ENCODE peak calls at places on chromosome 18, in six cellular contexts. N is psoas muscle; P is CD8-positive, alpha-beta T cell; J is astrocyte of the spinal cord; H is GM13977; V is WERI-Rb-1. Q is an unnamed sample.

GRCh38 chr18:67408240-67408639 is 108.3 kb downstream of the DSEL start:
- DNase-seq in N (no peak), P (no peak), J (peak), H (no peak), V (no peak), Q (no peak)

GRCh38 chr18:48832961-48833700 is 117.6 kb downstream of the SMAD7 start:
- DNase-seq in N (no peak), P (no peak), J (peak), H (no peak), V (peak), Q (no peak)

GRCh38 chr18:50661013-50661412 is 101.1 kb downstream of the MAPK4 start:
- DNase-seq in N (no peak), P (no peak), J (no peak), H (no peak), V (no peak), Q (no peak)

GRCh38 chr18:7617738-7618422 is 50.8 kb downstream of the PTPRM start:
- DNase-seq in N (no peak), P (no peak), J (peak), H (no peak), V (no peak), Q (no peak)

GRCh38 chr18:57910134-57910533 is 107.0 kb upstream of the ATP8B1 start:
- DNase-seq in N (no peak), P (no peak), J (no peak), H (no peak), V (no peak), Q (no peak)

GRCh38 chr18:77068321-77068841 is 64.2 kb downstream of the MBP start:
- DNase-seq in N (no peak), P (no peak), J (peak), H (no peak), V (no peak), Q (no peak)

GRCh38 chr18:57627488-57627887 is 5.9 kb upstream of the NARS1 start:
- DNase-seq in N (no peak), P (no peak), J (peak), H (no peak), V (peak), Q (no peak)

GRCh38 chr18:7020995-7021777 is 96.4 kb downstream of the LAMA1 start:
- DNase-seq in N (no peak), P (no peak), J (no peak), H (no peak), V (peak), Q (no peak)

GRCh38 chr18:8806798-8807501 is 101.6 kb downstream of the MTCL1 start:
- DNase-seq in N (no peak), P (no peak), J (no peak), H (no peak), V (no peak), Q (no peak)

GRCh38 chr18:40841473-40841872 is 1113.6 kb upstream of the PIK3C3 start:
- DNase-seq in N (no peak), P (no peak), J (peak), H (no peak), V (no peak), Q (no peak)

GRCh38 chr18:4636957-4637356 is 181.8 kb upstream of the DLGAP1 start:
- DNase-seq in N (no peak), P (no peak), J (no peak), H (no peak), V (no peak), Q (no peak)

DNA sequence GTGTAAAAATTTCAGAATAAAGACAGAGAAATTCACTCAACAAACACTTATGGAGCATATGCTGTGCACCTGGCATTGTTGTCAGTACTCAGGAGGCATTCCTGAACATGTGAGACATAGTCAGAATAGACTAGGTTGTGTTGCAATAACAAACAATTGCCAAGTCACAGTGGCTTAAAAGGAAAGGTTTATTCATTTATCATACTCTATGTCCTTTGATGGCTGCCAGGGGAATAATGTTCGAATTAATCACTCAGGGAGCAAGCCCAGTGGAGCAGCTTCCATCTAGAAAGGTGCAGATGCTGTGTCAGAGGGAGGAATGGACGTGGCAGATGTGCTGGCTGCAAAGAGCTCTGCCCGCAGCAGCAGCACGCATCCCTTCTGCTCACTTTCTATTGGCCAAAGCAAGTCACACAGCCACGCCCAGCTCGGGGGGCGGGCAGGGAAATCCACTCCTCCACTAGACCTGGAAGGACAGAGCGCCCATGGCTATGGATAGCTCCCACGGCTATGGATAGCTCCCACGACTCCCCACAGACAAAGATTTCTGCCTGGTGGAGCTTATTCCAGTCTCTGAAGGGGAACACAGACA is 105.9 kb upstream of the AQP4 start:
- DNase-seq in N (no peak), P (no peak), J (no peak), H (no peak), V (no peak), Q (no peak)
- TF ChIP-seq CTCF in N (no peak), P (no peak), J (no peak), H (no peak), V (no peak), Q (no peak)

GRCh38 chr18:46046126-46046525 is 25.9 kb downstream of the PSTPIP2 start:
- DNase-seq in N (no peak), P (no peak), J (no peak), H (no peak), V (no peak), Q (no peak)
- TF ChIP-seq CTCF in N (no peak), P (no peak), J (no peak), H (no peak), V (peak), Q (no peak)

GRCh38 chr18:24021505-24021904 is 7.0 kb downstream of the TTC39C start:
- DNase-seq in N (no peak), P (no peak), J (no peak), H (no peak), V (no peak), Q (no peak)

GRCh38 chr18:24022141-24022540 is 7.6 kb downstream of the TTC39C start:
- DNase-seq in N (no peak), P (no peak), J (peak), H (no peak), V (no peak), Q (no peak)

GRCh38 chr18:24026457-24026856 is 11.9 kb downstream of the TTC39C start:
- DNase-seq in N (no peak), P (no peak), J (no peak), H (no peak), V (no peak), Q (no peak)

GRCh38 chr18:24024425-24024824 is 9.9 kb downstream of the TTC39C start:
- DNase-seq in N (no peak), P (no peak), J (no peak), H (no peak), V (no peak), Q (no peak)

DNA sequence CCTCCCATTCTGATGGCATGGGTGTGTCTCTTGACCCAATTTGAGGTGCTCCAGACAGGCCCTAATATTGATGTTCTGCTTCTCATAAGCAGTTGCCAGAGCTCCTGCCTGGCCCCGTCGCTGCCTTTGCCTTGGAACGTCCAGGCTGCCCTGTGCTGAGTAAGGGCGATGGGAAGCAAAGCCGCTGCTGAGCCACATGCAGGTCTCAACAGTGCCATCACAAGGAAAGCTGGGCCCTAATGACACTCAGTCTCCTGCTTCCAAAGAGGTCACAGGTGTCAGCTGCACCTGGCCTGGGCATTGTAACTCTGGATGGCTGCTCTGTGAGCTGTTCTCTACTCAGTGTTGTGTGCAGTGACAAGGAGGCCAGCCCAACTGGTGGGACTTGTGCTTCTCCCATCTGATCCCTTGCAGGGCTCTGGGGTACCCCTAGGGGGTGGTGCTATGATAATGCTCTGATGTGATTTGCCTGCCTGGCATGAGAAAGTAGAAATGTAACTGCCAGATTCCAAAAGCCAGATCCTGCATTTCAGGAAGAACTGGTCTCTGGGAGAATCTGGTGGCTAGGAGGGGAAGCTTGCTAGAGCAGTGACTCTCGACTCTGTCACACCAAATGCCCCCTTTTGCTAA is 8.7 kb downstream of the TTC39C start:
- DNase-seq in N (no peak), P (no peak), J (no peak), H (no peak), V (peak), Q (peak)
- TF ChIP-seq CTCF in N (no peak), P (no peak), J (no peak), H (no peak), V (peak), Q (peak)

GRCh38 chr18:31161757-31162418 is 768 bp downstream of the DSC1 start:
- DNase-seq in N (no peak), P (no peak), J (peak), H (no peak), V (no peak), Q (no peak)
- TF ChIP-seq CTCF in N (no peak), P (no peak), J (no peak), H (no peak), V (no peak), Q (no peak)

GRCh38 chr18:22149710-22150109 is 19.7 kb upstream of the GATA6 start:
- DNase-seq in N (no peak), P (no peak), J (no peak), H (no peak), V (no peak), Q (no peak)
- TF ChIP-seq CTCF in N (no peak), P (no peak), J (no peak), H (no peak), V (no peak), Q (no peak)

GRCh38 chr18:11392974-11393373 is 216.4 kb upstream of the SLC35G4 start:
- DNase-seq in N (no peak), P (no peak), J (no peak), H (no peak), V (no peak), Q (no peak)

GRCh38 chr18:11393486-11393885 is 215.9 kb upstream of the SLC35G4 start:
- DNase-seq in N (no peak), P (no peak), J (no peak), H (no peak), V (no peak), Q (no peak)

GRCh38 chr18:11398625-11399024 is 210.8 kb upstream of the SLC35G4 start:
- DNase-seq in N (no peak), P (no peak), J (no peak), H (no peak), V (no peak), Q (no peak)
- TF ChIP-seq CTCF in N (no peak), P (no peak), J (peak), H (no peak), V (no peak), Q (peak)

Q was measured in nephron progenitor cell.